ENCODE peak calls at places on chromosomes 4 and X, in seven cellular contexts. One of them, this sample, is unnamed. For H3K36me3, the result is how much of the 10 kb centered on the place peaks cover.

GRCh38 chr4:78057600-78058560 is 757 bp downstream of the FRAS1 start:
- DNase-seq in pancreas: peak
- DNase-seq in uterus: peak
- DNase-seq in BE2C: peak
- DNase-seq in Peyer's patch: peak
- DNase-seq in heart right ventricle: peak
- DNase-seq in astrocyte: peak
- DNase-seq in this sample: peak

GRCh38 chr4:76737180-76737579 is 160.8 kb downstream of the SOWAHB start:
- DNase-seq in pancreas: no peak
- DNase-seq in uterus: no peak
- DNase-seq in BE2C: no peak
- DNase-seq in Peyer's patch: no peak
- DNase-seq in heart right ventricle: no peak
- DNase-seq in astrocyte: peak
- DNase-seq in this sample: no peak

GRCh38 chrX:49876750-49877149 is 2.5 kb upstream of the USP27X start:
- DNase-seq in pancreas: no peak
- DNase-seq in uterus: no peak
- DNase-seq in BE2C: peak
- DNase-seq in Peyer's patch: no peak
- DNase-seq in heart right ventricle: no peak
- DNase-seq in astrocyte: no peak
- DNase-seq in this sample: peak

GRCh38 chrX:40300286-40300890 is 202.6 kb upstream of the BCOR start:
- DNase-seq in pancreas: no peak
- DNase-seq in uterus: no peak
- DNase-seq in BE2C: no peak
- DNase-seq in Peyer's patch: no peak
- DNase-seq in heart right ventricle: no peak
- DNase-seq in astrocyte: no peak
- DNase-seq in this sample: no peak

GRCh38 chr4:61877893-61878292 is 677.8 kb downstream of the ADGRL3 start:
- DNase-seq in pancreas: no peak
- DNase-seq in uterus: no peak
- DNase-seq in BE2C: no peak
- DNase-seq in Peyer's patch: no peak
- DNase-seq in heart right ventricle: no peak
- DNase-seq in astrocyte: no peak
- DNase-seq in this sample: no peak

GRCh38 chr4:41656572-41657301 is 91.8 kb downstream of the PHOX2B start:
- DNase-seq in pancreas: no peak
- DNase-seq in uterus: no peak
- DNase-seq in BE2C: no peak
- DNase-seq in Peyer's patch: no peak
- DNase-seq in heart right ventricle: no peak
- DNase-seq in astrocyte: no peak
- DNase-seq in this sample: no peak

GRCh38 chr4:95267081-95267480 is 281.7 kb downstream of the UNC5C start:
- DNase-seq in pancreas: no peak
- DNase-seq in uterus: no peak
- DNase-seq in BE2C: no peak
- DNase-seq in Peyer's patch: no peak
- DNase-seq in heart right ventricle: no peak
- DNase-seq in astrocyte: peak
- DNase-seq in this sample: no peak

GRCh38 chrX:40096395-40097091 is 1.2 kb downstream of the BCOR start:
- DNase-seq in pancreas: peak
- DNase-seq in uterus: peak
- DNase-seq in BE2C: peak
- DNase-seq in Peyer's patch: peak
- DNase-seq in heart right ventricle: peak
- DNase-seq in astrocyte: no peak
- DNase-seq in this sample: peak

GRCh38 chrX:133365886-133366611 is 49.2 kb downstream of the GPC4 start:
- DNase-seq in pancreas: no peak
- DNase-seq in uterus: no peak
- DNase-seq in BE2C: no peak
- DNase-seq in Peyer's patch: no peak
- DNase-seq in heart right ventricle: no peak
- DNase-seq in astrocyte: peak
- DNase-seq in this sample: no peak

GRCh38 chr4:145804134-145804533 is 124.2 kb downstream of the C4orf51 start:
- DNase-seq in pancreas: no peak
- DNase-seq in uterus: peak
- DNase-seq in BE2C: no peak
- DNase-seq in Peyer's patch: no peak
- DNase-seq in heart right ventricle: no peak
- DNase-seq in astrocyte: peak
- DNase-seq in this sample: no peak

GRCh38 chr4:1097553-1097952 is 15.8 kb downstream of the RNF212 start:
- DNase-seq in pancreas: no peak
- DNase-seq in uterus: no peak
- DNase-seq in BE2C: no peak
- DNase-seq in Peyer's patch: no peak
- DNase-seq in heart right ventricle: no peak
- DNase-seq in astrocyte: no peak
- DNase-seq in this sample: no peak

GRCh38 chr4:86935499-86935832 is 655 bp downstream of the AFF1 start:
- DNase-seq in pancreas: no peak
- DNase-seq in uterus: peak
- DNase-seq in BE2C: peak
- DNase-seq in Peyer's patch: no peak
- DNase-seq in heart right ventricle: no peak
- DNase-seq in astrocyte: no peak
- DNase-seq in this sample: no peak

GRCh38 chrX:20527458-20528099 is 260.9 kb upstream of the RPS6KA3 start:
- DNase-seq in pancreas: no peak
- DNase-seq in uterus: peak
- DNase-seq in BE2C: peak
- DNase-seq in Peyer's patch: no peak
- DNase-seq in heart right ventricle: no peak
- DNase-seq in astrocyte: no peak
- DNase-seq in this sample: no peak

GRCh38 chr4:99826016-99826415 is 9.4 kb downstream of the DAPP1 start:
- DNase-seq in pancreas: no peak
- DNase-seq in uterus: no peak
- DNase-seq in BE2C: no peak
- DNase-seq in Peyer's patch: no peak
- DNase-seq in heart right ventricle: no peak
- DNase-seq in astrocyte: no peak
- DNase-seq in this sample: no peak

GRCh38 chrX:123859828-123860505 is at the start of gene XIAP:
- DNase-seq in pancreas: peak
- DNase-seq in uterus: peak
- DNase-seq in BE2C: peak
- DNase-seq in Peyer's patch: peak
- DNase-seq in heart right ventricle: peak
- DNase-seq in astrocyte: peak
- DNase-seq in this sample: peak

GRCh38 chrX:18833071-18833731 is 125.8 kb downstream of the PPEF1 start:
- DNase-seq in pancreas: no peak
- DNase-seq in uterus: peak
- DNase-seq in BE2C: peak
- DNase-seq in Peyer's patch: no peak
- DNase-seq in heart right ventricle: peak
- DNase-seq in astrocyte: peak
- DNase-seq in this sample: no peak

GRCh38 chr4:3412257-3413020 is 29.3 kb upstream of the HGFAC start:
- DNase-seq in pancreas: no peak
- DNase-seq in uterus: no peak
- DNase-seq in BE2C: no peak
- DNase-seq in Peyer's patch: peak
- DNase-seq in heart right ventricle: no peak
- DNase-seq in astrocyte: no peak
- DNase-seq in this sample: no peak

GRCh38 chr4:159516556-159516955 is 413.7 kb downstream of the RAPGEF2 start:
- DNase-seq in pancreas: no peak
- DNase-seq in uterus: no peak
- DNase-seq in BE2C: no peak
- DNase-seq in Peyer's patch: no peak
- DNase-seq in heart right ventricle: no peak
- DNase-seq in astrocyte: peak
- DNase-seq in this sample: no peak

GRCh38 chr4:10753326-10753725 is 68.8 kb upstream of the CLNK start:
- DNase-seq in pancreas: no peak
- DNase-seq in uterus: no peak
- DNase-seq in BE2C: no peak
- DNase-seq in Peyer's patch: no peak
- DNase-seq in heart right ventricle: no peak
- DNase-seq in astrocyte: peak
- DNase-seq in this sample: no peak

GRCh38 chr4:128384091-128384520 is 96.5 kb upstream of the PGRMC2 start:
- DNase-seq in pancreas: no peak
- DNase-seq in uterus: no peak
- DNase-seq in BE2C: no peak
- DNase-seq in Peyer's patch: no peak
- DNase-seq in heart right ventricle: no peak
- DNase-seq in astrocyte: peak
- DNase-seq in this sample: no peak

GRCh38 chrX:132025085-132025484 is 2.0 kb downstream of the STK26 start:
- DNase-seq in pancreas: no peak
- DNase-seq in uterus: no peak
- DNase-seq in BE2C: no peak
- DNase-seq in Peyer's patch: no peak
- DNase-seq in heart right ventricle: no peak
- DNase-seq in astrocyte: no peak
- DNase-seq in this sample: no peak

GRCh38 chr4:173793937-173794510 is 264.0 kb upstream of the HAND2 start:
- DNase-seq in pancreas: no peak
- DNase-seq in uterus: no peak
- DNase-seq in BE2C: no peak
- DNase-seq in Peyer's patch: no peak
- DNase-seq in heart right ventricle: no peak
- DNase-seq in astrocyte: no peak
- DNase-seq in this sample: no peak

GRCh38 chr4:41106081-41106480 is 108.3 kb downstream of the APBB2 start:
- DNase-seq in pancreas: no peak
- DNase-seq in uterus: no peak
- DNase-seq in BE2C: no peak
- DNase-seq in Peyer's patch: no peak
- DNase-seq in heart right ventricle: no peak
- DNase-seq in astrocyte: no peak
- DNase-seq in this sample: no peak

GRCh38 chr4:75849459-75849858 is 52.8 kb downstream of the PPEF2 start:
- DNase-seq in pancreas: no peak
- DNase-seq in uterus: no peak
- DNase-seq in BE2C: no peak
- DNase-seq in Peyer's patch: no peak
- DNase-seq in heart right ventricle: no peak
- DNase-seq in astrocyte: no peak
- DNase-seq in this sample: no peak

GRCh38 chr4:155371432-155372043 is 5.2 kb downstream of the MAP9 start:
- DNase-seq in pancreas: no peak
- DNase-seq in uterus: no peak
- DNase-seq in BE2C: no peak
- DNase-seq in Peyer's patch: no peak
- DNase-seq in heart right ventricle: no peak
- DNase-seq in astrocyte: peak
- DNase-seq in this sample: no peak

GRCh38 chr4:102620697-102621497 is 119.7 kb downstream of the NFKB1 start:
- DNase-seq in pancreas: no peak
- DNase-seq in uterus: no peak
- DNase-seq in BE2C: peak
- DNase-seq in Peyer's patch: no peak
- DNase-seq in heart right ventricle: no peak
- DNase-seq in astrocyte: peak
- DNase-seq in this sample: no peak

GRCh38 chr4:39295784-39296183 is 70.4 kb downstream of the RFC1 start:
- DNase-seq in pancreas: no peak
- DNase-seq in uterus: no peak
- DNase-seq in BE2C: no peak
- DNase-seq in Peyer's patch: no peak
- DNase-seq in heart right ventricle: no peak
- DNase-seq in astrocyte: no peak
- DNase-seq in this sample: no peak
- H3K36me3 ChIP-seq in pancreas: under half
- H3K36me3 ChIP-seq in uterus: under half
- H3K36me3 ChIP-seq in BE2C: half or more
- H3K36me3 ChIP-seq in Peyer's patch: under half
- H3K36me3 ChIP-seq in heart right ventricle: under half
- H3K36me3 ChIP-seq in astrocyte: under half
- H3K36me3 ChIP-seq in this sample: under half

GRCh38 chr4:150217804-150218203 is 139.6 kb downstream of the DCLK2 start:
- DNase-seq in pancreas: no peak
- DNase-seq in uterus: no peak
- DNase-seq in BE2C: no peak
- DNase-seq in Peyer's patch: no peak
- DNase-seq in heart right ventricle: peak
- DNase-seq in astrocyte: no peak
- DNase-seq in this sample: no peak
- H3K4me3 ChIP-seq in pancreas: no peak
- H3K4me3 ChIP-seq in uterus: no peak
- H3K4me3 ChIP-seq in BE2C: no peak
- H3K4me3 ChIP-seq in Peyer's patch: no peak
- H3K4me3 ChIP-seq in heart right ventricle: no peak
- H3K4me3 ChIP-seq in astrocyte: no peak
- H3K4me3 ChIP-seq in this sample: no peak

GRCh38 chr4:55393461-55394320 is 2.1 kb upstream of the TMEM165 start:
- DNase-seq in pancreas: no peak
- DNase-seq in uterus: no peak
- DNase-seq in BE2C: no peak
- DNase-seq in Peyer's patch: no peak
- DNase-seq in heart right ventricle: no peak
- DNase-seq in astrocyte: no peak
- DNase-seq in this sample: no peak

GRCh38 chr4:55397024-55397520 is 1.3 kb downstream of the TMEM165 start:
- DNase-seq in pancreas: no peak
- DNase-seq in uterus: peak
- DNase-seq in BE2C: peak
- DNase-seq in Peyer's patch: no peak
- DNase-seq in heart right ventricle: no peak
- DNase-seq in astrocyte: peak
- DNase-seq in this sample: no peak

GRCh38 chr4:55395529-55396304 is at the start of gene TMEM165:
- DNase-seq in pancreas: peak
- DNase-seq in uterus: peak
- DNase-seq in BE2C: peak
- DNase-seq in Peyer's patch: peak
- DNase-seq in heart right ventricle: peak
- DNase-seq in astrocyte: peak
- DNase-seq in this sample: peak

GRCh38 chr4:55396305-55397023 is 707 bp downstream of the TMEM165 start:
- DNase-seq in pancreas: peak
- DNase-seq in uterus: peak
- DNase-seq in BE2C: peak
- DNase-seq in Peyer's patch: peak
- DNase-seq in heart right ventricle: peak
- DNase-seq in astrocyte: peak
- DNase-seq in this sample: peak

GRCh38 chr4:55395218-55395528 is 584 bp upstream of the TMEM165 start:
- DNase-seq in pancreas: no peak
- DNase-seq in uterus: no peak
- DNase-seq in BE2C: no peak
- DNase-seq in Peyer's patch: no peak
- DNase-seq in heart right ventricle: no peak
- DNase-seq in astrocyte: no peak
- DNase-seq in this sample: no peak
- TF ChIP-seq CTCF in pancreas: no peak
- TF ChIP-seq CTCF in uterus: no peak
- TF ChIP-seq CTCF in BE2C: no peak
- TF ChIP-seq CTCF in Peyer's patch: peak
- TF ChIP-seq CTCF in heart right ventricle: no peak
- TF ChIP-seq CTCF in astrocyte: no peak
- TF ChIP-seq CTCF in this sample: no peak

GRCh38 chr4:7758444-7758815 is 181.2 kb downstream of the AFAP1 start:
- DNase-seq in pancreas: no peak
- DNase-seq in uterus: no peak
- DNase-seq in BE2C: no peak
- DNase-seq in Peyer's patch: no peak
- DNase-seq in heart right ventricle: no peak
- DNase-seq in astrocyte: no peak
- DNase-seq in this sample: no peak
- H3K36me3 ChIP-seq in pancreas: under half
- H3K36me3 ChIP-seq in uterus: under half
- H3K36me3 ChIP-seq in BE2C: half or more
- H3K36me3 ChIP-seq in Peyer's patch: under half
- H3K36me3 ChIP-seq in heart right ventricle: under half
- H3K36me3 ChIP-seq in astrocyte: under half
- H3K36me3 ChIP-seq in this sample: under half